ENCODE peak calls at places on chromosomes 3 and 15, in seven cellular contexts. L is endothelial cell of umbilical vein, F is PC-3, H is left ventricle myocardium inferior, I is neural progenitor cell, O is Caco-2, R is AG04450. U is an unnamed sample.

GRCh38 chr15:75649045-75649761 is 1.5 kb downstream of the SNX33 start:
- DNase-seq in L (no peak), O (no peak), H (no peak), F (no peak), I (no peak), R (no peak), U (no peak)

GRCh38 chr3:193971268-193971751 is 164.6 kb upstream of the HES1 start:
- DNase-seq in R (no peak), H (no peak), I (no peak), O (no peak), F (peak), L (no peak), U (no peak)

GRCh38 chr15:44219073-44219472 is 24.0 kb upstream of the FRMD5 start:
- DNase-seq in I (no peak), F (no peak), L (no peak), H (no peak), O (no peak), R (no peak), U (no peak)

GRCh38 chr3:134236505-134236904 is 14.2 kb downstream of the RYK start:
- DNase-seq in R (no peak), O (no peak), I (no peak), L (no peak), F (no peak), H (no peak), U (no peak)

GRCh38 chr15:73633991-73634495 is 854 bp upstream of the NPTN start:
- DNase-seq in F (peak), R (peak), L (peak), H (no peak), I (no peak), O (peak), U (peak)

GRCh38 chr3:106880206-106880605 is 497.0 kb upstream of the CCDC54 start:
- DNase-seq in H (no peak), L (no peak), R (no peak), O (no peak), F (no peak), I (peak), U (no peak)

GRCh38 chr3:30198162-30198561 is 408.2 kb upstream of the TGFBR2 start:
- DNase-seq in H (no peak), F (no peak), R (no peak), I (no peak), L (peak), O (no peak), U (peak)

GRCh38 chr15:59200560-59200959 is 6.1 kb upstream of the LDHAL6B start:
- DNase-seq in O (no peak), H (no peak), I (no peak), F (peak), L (no peak), R (no peak), U (no peak)

GRCh38 chr3:157559401-157559800 is 56.2 kb upstream of the VEPH1 start:
- DNase-seq in I (no peak), R (no peak), L (no peak), O (no peak), F (no peak), H (no peak), U (no peak)

GRCh38 chr15:69754313-69754712 is 301.7 kb downstream of the RPLP1 start:
- DNase-seq in O (no peak), H (no peak), I (no peak), R (no peak), L (no peak), F (no peak), U (no peak)

GRCh38 chr15:32838820-32839219 is 121.0 kb downstream of the GREM1 start:
- DNase-seq in H (no peak), F (peak), L (peak), I (no peak), O (no peak), R (peak), U (peak)

GRCh38 chr3:4426782-4427344 is 40.2 kb downstream of the SUMF1 start:
- DNase-seq in R (peak), L (peak), O (peak), I (no peak), F (peak), H (no peak), U (peak)

GRCh38 chr3:129892857-129893615 is 475 bp downstream of the TMCC1 start:
- DNase-seq in H (peak), F (peak), O (peak), R (no peak), L (peak), I (peak), U (peak)

GRCh38 chr3:42876940-42877720 is 1.5 kb upstream of the CYP8B1 start:
- DNase-seq in I (no peak), R (no peak), F (no peak), O (no peak), L (no peak), H (no peak), U (no peak)

GRCh38 chr15:89820651-89821611 is 6.3 kb upstream of the ANPEP start:
- DNase-seq in H (no peak), R (no peak), F (peak), O (no peak), L (peak), I (no peak), U (peak)

GRCh38 chr3:94285874-94286273 is 223.0 kb downstream of the NSUN3 start:
- DNase-seq in O (no peak), L (peak), I (peak), R (no peak), F (peak), H (no peak), U (peak)

GRCh38 chr3:28544831-28545230 is 196.2 kb upstream of the AZI2 start:
- DNase-seq in I (no peak), F (no peak), O (no peak), H (no peak), L (no peak), R (no peak), U (no peak)

GRCh38 chr3:129549006-129549800 is 6.2 kb downstream of the H1-8 start:
- DNase-seq in L (no peak), I (no peak), H (no peak), O (no peak), F (peak), R (no peak), U (peak)

GRCh38 chr3:124201786-124202185 is 209.9 kb upstream of the ROPN1 start:
- DNase-seq in H (peak), L (no peak), R (no peak), I (no peak), F (no peak), O (no peak), U (no peak)

GRCh38 chr3:129829640-129830039 is 63.9 kb downstream of the TMCC1 start:
- DNase-seq in O (peak), I (peak), H (peak), R (peak), L (peak), F (peak), U (peak)

GRCh38 chr15:45143946-45144345 is 14.2 kb downstream of the DUOX1 start:
- DNase-seq in I (no peak), R (no peak), L (no peak), H (no peak), F (no peak), O (no peak), U (no peak)

GRCh38 chr3:42780892-42781700 is 8.0 kb upstream of the CCDC13 start:
- DNase-seq in R (no peak), L (peak), O (peak), F (peak), H (no peak), I (peak), U (peak)

GRCh38 chr3:141412936-141413354 is 44.6 kb downstream of the ZBTB38 start:
- DNase-seq in R (peak), O (no peak), H (peak), F (no peak), L (peak), I (peak), U (peak)

GRCh38 chr15:66766282-66767228 is 64.5 kb downstream of the SMAD6 start:
- DNase-seq in L (no peak), O (no peak), R (no peak), H (no peak), F (peak), I (no peak), U (peak)

GRCh38 chr3:78221796-78222195 is 1181.9 kb downstream of the ROBO2 start:
- DNase-seq in I (peak), R (no peak), F (peak), L (no peak), O (no peak), H (no peak), U (no peak)

GRCh38 chr15:66848116-66848515 is 146.1 kb downstream of the SMAD6 start:
- DNase-seq in L (no peak), F (no peak), I (no peak), R (no peak), H (no peak), O (no peak), U (no peak)

GRCh38 chr15:82045179-82045891 is 483 bp downstream of the MEX3B start:
- DNase-seq in H (peak), L (peak), I (peak), R (no peak), F (no peak), O (peak), U (peak)

GRCh38 chr3:118501152-118501551 is 533.5 kb downstream of the IGSF11 start:
- DNase-seq in O (peak), R (no peak), F (peak), H (peak), L (peak), I (peak), U (peak)

GRCh38 chr3:186807231-186807630 is 949 bp upstream of the RFC4 start:
- DNase-seq in R (no peak), H (no peak), O (no peak), L (no peak), F (no peak), I (no peak), U (no peak)

GRCh38 chr3:42493126-42493797 is 9.2 kb upstream of the VIPR1 start:
- DNase-seq in O (no peak), H (no peak), L (no peak), R (no peak), I (no peak), F (no peak), U (no peak)

GRCh38 chr3:5198986-5199731 is 11.7 kb downstream of the EDEM1 start:
- DNase-seq in F (no peak), H (no peak), O (no peak), I (no peak), L (no peak), R (no peak), U (no peak)

GRCh38 chr3:135310317-135310716 is 515.3 kb downstream of the EPHB1 start:
- DNase-seq in O (peak), H (no peak), F (peak), I (no peak), L (no peak), R (no peak), U (no peak)

GRCh38 chr3:68088216-68088615 is 433.8 kb upstream of the SUCLG2 start:
- DNase-seq in O (no peak), I (no peak), R (no peak), F (no peak), L (no peak), H (no peak), U (no peak)

GRCh38 chr3:124584552-124585391 is 145.5 kb upstream of the UMPS start:
- DNase-seq in H (peak), I (peak), F (peak), R (no peak), L (peak), O (peak), U (peak)

GRCh38 chr3:152309535-152310317 is 41.0 kb downstream of the MBNL1 start:
- DNase-seq in L (no peak), I (no peak), O (no peak), H (no peak), F (peak), R (no peak), U (peak)

GRCh38 chr3:155069729-155070128 is 10.4 kb upstream of the MME start:
- DNase-seq in L (peak), R (no peak), F (no peak), O (no peak), I (no peak), H (no peak), U (peak)

GRCh38 chr15:37743826-37744225 is 190.6 kb upstream of the TMCO5A start:
- DNase-seq in I (no peak), L (no peak), O (no peak), F (no peak), R (no peak), H (no peak), U (no peak)

GRCh38 chr3:182889948-182890629 is 90.2 kb downstream of the DCUN1D1 start:
- DNase-seq in R (no peak), I (no peak), L (no peak), O (no peak), H (no peak), F (peak), U (no peak)

DNA sequence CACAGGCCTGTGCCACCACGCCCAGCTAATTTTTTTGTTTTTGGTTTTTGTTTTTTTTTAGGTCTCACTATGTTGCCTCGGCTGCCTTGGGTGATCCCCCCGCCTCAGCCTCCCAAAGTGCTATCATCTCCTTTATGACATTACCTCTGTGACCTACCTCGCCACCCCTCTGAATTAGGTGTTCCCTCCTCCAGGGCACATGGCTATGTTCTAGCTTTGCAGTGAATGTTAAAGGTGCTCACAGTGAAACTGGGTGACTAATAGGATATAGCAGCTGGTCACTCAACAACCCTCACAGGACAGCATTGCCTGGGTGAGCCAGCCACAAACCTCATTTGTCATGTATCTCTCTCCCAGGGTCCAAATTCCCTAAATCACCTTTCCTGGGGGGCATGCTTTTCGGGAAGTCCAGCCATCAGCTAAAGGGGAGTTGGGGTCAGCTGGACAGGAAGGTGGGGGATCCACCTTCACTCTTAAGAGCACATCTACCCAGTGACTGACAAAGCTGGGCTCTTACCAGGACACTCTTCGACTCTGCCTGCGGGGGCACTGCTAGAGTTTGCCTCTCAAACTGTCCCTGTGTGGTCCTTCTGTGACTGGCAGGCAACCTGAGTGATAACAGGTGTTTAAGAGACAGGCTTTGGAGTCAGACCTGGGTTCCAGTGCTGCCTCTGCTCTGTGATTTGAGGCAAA is 1.6 kb upstream of the TTLL3 start:
- DNase-seq in H (no peak), L (peak), F (peak), O (peak), R (no peak), I (peak), U (peak)
- TF ChIP-seq CTCF in H (no peak), L (peak), F (peak), O (peak), R (peak), I (peak), U (peak)

GRCh38 chr15:98599911-98600685 is 48.2 kb upstream of the IGF1R start:
- DNase-seq in L (peak), H (no peak), R (peak), F (no peak), I (no peak), O (no peak), U (peak)
- H3K4me3 ChIP-seq in L (peak), H (peak), R (peak), F (peak), I (no peak), O (no peak), U (peak)

GRCh38 chr15:56042982-56043980 is 49.9 kb upstream of the NEDD4 start:
- DNase-seq in O (peak), H (no peak), L (no peak), F (no peak), R (no peak), I (no peak), U (no peak)
- TF ChIP-seq CTCF in O (no peak), H (no peak), L (no peak), F (no peak), R (no peak), I (no peak), U (no peak)

DNA sequence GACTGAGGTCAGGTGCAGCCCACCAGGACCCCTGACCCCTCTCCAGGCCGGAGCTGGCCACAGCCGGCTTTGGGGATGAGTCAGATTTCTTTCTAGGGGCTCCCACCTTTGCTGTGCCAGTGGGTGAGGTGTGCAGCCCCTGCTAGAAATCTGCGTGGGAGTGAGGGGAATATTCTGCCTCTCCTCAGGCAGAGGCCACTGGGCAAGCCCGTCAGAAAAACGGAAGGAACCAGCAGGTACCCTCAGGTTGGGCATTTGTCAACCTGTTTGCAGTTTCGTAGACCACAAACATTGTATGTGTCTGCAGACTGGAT is 1.8 kb downstream of the CTDSPL start:
- DNase-seq in F (no peak), O (no peak), H (no peak), I (no peak), R (no peak), L (no peak), U (no peak)
- H3K4me3 ChIP-seq in F (peak), O (no peak), H (peak), I (no peak), R (peak), L (no peak), U (peak)

GRCh38 chr3:16928386-16929132 is 43.8 kb downstream of the PLCL2 start:
- DNase-seq in L (no peak), R (no peak), F (no peak), I (no peak), O (no peak), H (no peak), U (no peak)

GRCh38 chr3:16923112-16923511 is 38.4 kb downstream of the PLCL2 start:
- DNase-seq in F (no peak), R (no peak), H (no peak), I (no peak), O (no peak), L (no peak), U (no peak)

GRCh38 chr3:16932877-16933276 is 48.1 kb downstream of the PLCL2 start:
- DNase-seq in F (no peak), H (no peak), R (no peak), L (no peak), O (no peak), I (no peak), U (no peak)

GRCh38 chr3:16927485-16927884 is 42.7 kb downstream of the PLCL2 start:
- DNase-seq in O (peak), I (no peak), R (no peak), H (no peak), L (no peak), F (peak), U (no peak)
- TF ChIP-seq CTCF in O (peak), I (peak), R (no peak), H (no peak), L (no peak), F (peak), U (no peak)

GRCh38 chr3:46971742-46972141 is 4.8 kb downstream of the CCDC12 start:
- DNase-seq in O (peak), F (no peak), I (no peak), H (no peak), L (no peak), R (no peak), U (no peak)
- H3K4me3 ChIP-seq in O (no peak), F (no peak), I (no peak), H (no peak), L (no peak), R (no peak), U (no peak)

U was measured in fibroblast of pulmonary artery.